ENCODE peak calls at places on chromosome 13, in six cellular contexts. C is adrenal gland, R is GM12892, A is ovary, X is heart left ventricle, B is right lobe of liver. K is an unnamed sample.

GRCh38 chr13:51862965-51863364 is 1.2 kb downstream of the CCDC70 start:
- DNase-seq in C (no peak), A (no peak), X (no peak), B (no peak), R (no peak), K (no peak)

GRCh38 chr13:22256111-22256639 is 585.3 kb downstream of the FGF9 start:
- DNase-seq in X (no peak), B (no peak), A (no peak), C (no peak), R (no peak), K (no peak)

GRCh38 chr13:45916036-45916435 is 64.5 kb upstream of the SIAH3 start:
- DNase-seq in C (no peak), B (no peak), R (no peak), X (no peak), A (no peak), K (no peak)

GRCh38 chr13:86174632-86175031 is 375.4 kb upstream of the SLITRK6 start:
- DNase-seq in C (no peak), X (no peak), A (no peak), R (no peak), B (no peak), K (no peak)

GRCh38 chr13:100344544-100344943 is 244.0 kb downstream of the GGACT start:
- DNase-seq in C (no peak), X (no peak), B (no peak), R (no peak), A (no peak), K (no peak)

GRCh38 chr13:78491978-78492377 is 111.4 kb downstream of the POU4F1 start:
- DNase-seq in A (no peak), R (no peak), C (no peak), B (no peak), X (no peak), K (no peak)

GRCh38 chr13:26508885-26509284 is 48.6 kb upstream of the WASF3 start:
- DNase-seq in C (peak; percentile 89), X (peak; percentile 83), R (no peak), B (no peak), A (no peak), K (peak; percentile 48)

GRCh38 chr13:23856008-23856750 is 33.0 kb downstream of the MIPEP start:
- DNase-seq in X (no peak), B (no peak), A (no peak), C (no peak), R (no peak), K (no peak)

GRCh38 chr13:51728972-51729371 is 75.0 kb downstream of the DHRS12 start:
- DNase-seq in B (no peak), X (no peak), C (no peak), A (no peak), R (no peak), K (no peak)

GRCh38 chr13:80177327-80177726 is 163.6 kb downstream of the SPRY2 start:
- DNase-seq in X (no peak), B (no peak), R (no peak), A (no peak), C (no peak), K (no peak)

GRCh38 chr13:29754486-29754806 is 96.0 kb downstream of the UBL3 start:
- DNase-seq in C (no peak), B (no peak), R (no peak), X (no peak), A (no peak), K (no peak)

GRCh38 chr13:26074706-26075105 is 22.9 kb upstream of the SHISA2 start:
- DNase-seq in B (no peak), A (no peak), R (no peak), C (peak; percentile 15), X (no peak), K (no peak)

GRCh38 chr13:60759499-60759898 is 362.5 kb downstream of the TDRD3 start:
- DNase-seq in A (no peak), B (no peak), C (peak; percentile 29), R (no peak), X (no peak), K (peak; percentile 78)

GRCh38 chr13:79258489-79258888 is 147.6 kb downstream of the RBM26 start:
- DNase-seq in X (no peak), R (no peak), B (no peak), C (no peak), A (no peak), K (no peak)

GRCh38 chr13:46846736-46847135 is 49.8 kb upstream of the ESD start:
- DNase-seq in R (no peak), X (no peak), C (no peak), A (no peak), B (no peak), K (no peak)

GRCh38 chr13:108033800-108034707 is 181.3 kb downstream of the LIG4 start:
- DNase-seq in C (no peak), B (no peak), A (no peak), X (no peak), R (no peak), K (no peak)

GRCh38 chr13:108031859-108032258 is 183.5 kb downstream of the LIG4 start:
- DNase-seq in B (no peak), C (no peak), X (no peak), R (no peak), A (no peak), K (no peak)

GRCh38 chr13:108034909-108035308 is 180.4 kb downstream of the LIG4 start:
- DNase-seq in B (no peak), X (no peak), A (no peak), C (no peak), R (no peak), K (no peak)

GRCh38 chr13:108037348-108037747 is 178.0 kb downstream of the LIG4 start:
- DNase-seq in C (no peak), A (no peak), R (no peak), X (no peak), B (no peak), K (no peak)

GRCh38 chr13:108036411-108036810 is 178.9 kb downstream of the LIG4 start:
- DNase-seq in B (no peak), C (no peak), R (no peak), A (no peak), X (no peak), K (no peak)
- TF ChIP-seq POLR2A in B (no peak), C (no peak), R (no peak), A (no peak), X (no peak), K (no peak)

GRCh38 chr13:43026262-43026661 is 2.9 kb downstream of the DNAJC15 start:
- DNase-seq in A (no peak), B (no peak), C (no peak), R (no peak), X (no peak), K (no peak)

GRCh38 chr13:43020794-43021193 is 2.6 kb upstream of the DNAJC15 start:
- DNase-seq in X (no peak), B (no peak), C (no peak), R (no peak), A (no peak), K (no peak)

GRCh38 chr13:43021926-43022670 is 1.3 kb upstream of the DNAJC15 start:
- DNase-seq in A (no peak), R (no peak), C (no peak), X (no peak), B (no peak), K (no peak)

GRCh38 chr13:43019811-43020210 is 3.6 kb upstream of the DNAJC15 start:
- DNase-seq in C (no peak), A (no peak), R (no peak), B (no peak), X (no peak), K (no peak)

GRCh38 chr13:43023244-43023931 is at the start of gene DNAJC15:
- DNase-seq in C (peak; percentile 73), X (peak; percentile 89), B (peak; percentile 82), R (peak; percentile 64), A (peak; percentile 61), K (peak; percentile 78)
- TF ChIP-seq POLR2A in C (peak; percentile 65), X (peak; percentile 35), B (peak; percentile 58), R (peak; percentile 91), A (no peak), K (no peak)

GRCh38 chr13:20902438-20903163 is at the start of gene XPO4:
- DNase-seq in X (peak; percentile 91), A (peak; percentile 80), R (peak; percentile 83), B (peak; percentile 79), C (peak; percentile 80), K (peak; percentile 80)
- TF ChIP-seq POLR2A in X (peak; percentile 52), A (no peak), R (peak; percentile 92), B (peak; percentile 78), C (peak; percentile 80), K (no peak)

DNA sequence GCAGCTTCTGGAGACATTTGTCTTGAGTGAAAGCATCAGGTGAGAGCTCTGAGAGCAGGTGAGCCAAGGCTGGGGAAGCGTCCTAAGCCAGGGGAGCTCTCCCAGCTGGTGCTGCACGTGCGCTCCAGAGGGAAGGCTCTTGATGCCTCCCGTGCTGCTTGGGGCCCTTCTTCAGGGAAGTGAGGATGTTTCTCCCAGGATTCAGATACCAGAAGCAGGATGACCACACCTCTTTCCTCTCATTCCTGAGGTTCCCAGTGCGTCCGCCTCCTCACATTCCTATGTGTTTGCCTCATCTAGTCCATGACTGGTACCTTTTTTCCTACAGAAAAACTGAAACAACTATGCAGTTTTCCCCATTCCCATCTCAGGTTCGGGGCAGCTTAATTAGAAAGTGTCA is 231.0 kb upstream of the IRS2 start:
- DNase-seq in A (no peak), C (no peak), B (no peak), R (no peak), X (no peak), K (no peak)
- TF ChIP-seq POLR2A in A (no peak), C (no peak), B (no peak), R (no peak), X (no peak), K (no peak)

DNA sequence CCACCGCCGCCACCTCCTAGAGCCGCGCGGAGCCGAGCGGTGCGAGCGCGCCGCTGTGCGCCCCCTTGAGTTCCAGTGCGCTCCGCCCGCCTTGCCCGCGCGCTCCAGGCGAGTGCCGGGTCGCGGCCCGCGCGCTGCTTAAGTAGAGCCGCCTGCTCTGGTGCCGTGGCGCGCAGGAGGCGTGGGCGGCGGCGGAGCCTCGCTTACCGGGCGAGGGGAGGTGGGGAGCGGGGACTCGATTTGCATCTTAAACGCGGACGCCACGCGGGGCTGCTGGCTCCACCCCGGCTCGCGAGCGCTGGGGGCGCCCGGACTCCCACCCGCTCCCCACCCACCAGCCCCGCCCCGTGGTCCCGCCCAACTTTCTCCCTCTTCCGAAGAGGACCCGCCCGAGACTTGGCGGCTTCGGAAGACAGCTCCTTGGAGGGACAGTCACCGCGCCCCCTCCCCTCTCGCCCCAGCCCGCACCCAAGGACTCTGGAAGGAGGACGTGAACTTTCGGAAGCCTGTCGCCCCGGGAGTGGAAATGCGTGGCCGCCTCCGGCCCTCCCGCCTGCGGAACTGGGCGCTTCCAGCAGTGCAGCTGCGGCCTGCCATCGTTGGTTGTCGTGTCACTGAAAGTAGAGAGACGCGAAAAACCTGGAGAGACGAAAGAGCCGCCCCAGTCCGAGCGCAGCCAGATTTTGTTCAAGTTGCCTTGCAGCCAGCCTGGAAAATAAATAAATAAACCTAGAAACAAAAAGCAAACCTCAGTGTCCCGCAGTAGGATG is at the start of gene KCTD12:
- DNase-seq in B (peak; percentile 78), R (peak; percentile 61), X (peak; percentile 96), C (peak; percentile 83), A (peak; percentile 85), K (peak; percentile 76)
- TF ChIP-seq POLR2A in B (peak; percentile 75), R (peak; percentile 93), X (peak; percentile 89), C (peak; percentile 78), A (peak; percentile 39), K (no peak)

GRCh38 chr13:41193919-41194824 is at the start of gene KBTBD7:
- DNase-seq in C (peak; percentile 94), X (peak; percentile 97), A (peak; percentile 93), R (peak; percentile 73), B (peak; percentile 95), K (peak; percentile 92)
- TF ChIP-seq POLR2A in C (peak; percentile 84), X (peak; percentile 82), A (peak; percentile 41), R (peak; percentile 62), B (peak; percentile 68), K (peak; percentile 28)